ENCODE peak calls at places on chromosomes 2 and 18, in ten cellular contexts. O is HFF-Myc; B is choroid plexus epithelial cell; Q is mammary epithelial cell; S is mucosa of descending colon; M is BE2C; C is SK-N-SH; R is right atrium auricular region; J is CD8-positive, alpha-beta T cell; I is heart left ventricle. D is an unnamed sample.

GRCh38 chr2:25270061-25270460 is 71.7 kb downstream of the DNMT3A start:
- DNase-seq in O (no peak), B (no peak), Q (no peak), S (no peak), M (no peak), C (no peak), R (no peak), J (no peak), I (no peak), D (no peak)

GRCh38 chr2:109531221-109531620 is 82.5 kb downstream of the SEPTIN10 start:
- DNase-seq in O (no peak), B (no peak), Q (no peak), S (no peak), M (no peak), C (no peak), R (no peak), J (no peak), I (peak), D (no peak)

GRCh38 chr2:241199897-241200821 is 11.7 kb downstream of the ANO7 start:
- DNase-seq in O (no peak), B (no peak), Q (no peak), S (no peak), M (no peak), C (no peak), R (no peak), J (no peak), I (no peak), D (no peak)

GRCh38 chr2:113150258-113150601 is 22.8 kb downstream of the IL1RN start:
- DNase-seq in O (no peak), B (no peak), Q (no peak), S (no peak), M (no peak), C (no peak), R (no peak), J (no peak), I (no peak), D (no peak)

GRCh38 chr18:76447268-76447890 is 47.7 kb downstream of the ZNF516 start:
- DNase-seq in O (no peak), B (no peak), Q (no peak), S (no peak), M (no peak), C (no peak), R (no peak), J (no peak), I (no peak), D (no peak)

GRCh38 chr2:58620127-58620526 is 379.0 kb upstream of the FANCL start:
- DNase-seq in O (no peak), B (peak), Q (peak), S (no peak), M (no peak), C (no peak), R (no peak), J (no peak), I (no peak), D (no peak)

GRCh38 chr18:79576686-79577351 is 102.8 kb upstream of the CTDP1 start:
- DNase-seq in O (no peak), B (peak), Q (no peak), S (peak), M (no peak), C (no peak), R (no peak), J (no peak), I (peak), D (peak)

GRCh38 chr18:41845563-41845962 is 109.5 kb upstream of the PIK3C3 start:
- DNase-seq in O (no peak), B (no peak), Q (no peak), S (no peak), M (no peak), C (no peak), R (no peak), J (no peak), I (no peak), D (no peak)

GRCh38 chr2:191218292-191218898 is 26.8 kb upstream of the MYO1B start:
- DNase-seq in O (no peak), B (peak), Q (peak), S (no peak), M (peak), C (peak), R (no peak), J (peak), I (peak), D (peak)

GRCh38 chr2:14715600-14715999 is 83.1 kb downstream of the LRATD1 start:
- DNase-seq in O (no peak), B (no peak), Q (no peak), S (no peak), M (no peak), C (no peak), R (no peak), J (no peak), I (no peak), D (no peak)

GRCh38 chr2:203678971-203679370 is 27.5 kb upstream of the CD28 start:
- DNase-seq in O (no peak), B (no peak), Q (peak), S (no peak), M (no peak), C (no peak), R (no peak), J (no peak), I (no peak), D (peak)

GRCh38 chr2:234133004-234133403 is 82.5 kb downstream of the SPP2 start:
- DNase-seq in O (peak), B (no peak), Q (peak), S (no peak), M (no peak), C (no peak), R (no peak), J (no peak), I (no peak), D (peak)

GRCh38 chr2:111944536-111945210 is 46.3 kb downstream of the MERTK start:
- DNase-seq in O (no peak), B (no peak), Q (no peak), S (no peak), M (no peak), C (no peak), R (no peak), J (no peak), I (no peak), D (no peak)

GRCh38 chr18:48605408-48605845 is 66.6 kb downstream of the CTIF start:
- DNase-seq in O (no peak), B (peak), Q (no peak), S (no peak), M (peak), C (peak), R (no peak), J (no peak), I (no peak), D (peak)

GRCh38 chr18:35042389-35043066 is 1.3 kb downstream of the MAPRE2 start:
- DNase-seq in O (no peak), B (peak), Q (no peak), S (no peak), M (no peak), C (no peak), R (no peak), J (no peak), I (no peak), D (no peak)

GRCh38 chr2:23366720-23367119 is 18.3 kb upstream of the KLHL29 start:
- DNase-seq in O (no peak), B (no peak), Q (no peak), S (no peak), M (no peak), C (no peak), R (no peak), J (no peak), I (no peak), D (no peak)

GRCh38 chr2:217992061-217992460 is 10.7 kb downstream of the TNS1 start:
- DNase-seq in O (no peak), B (no peak), Q (no peak), S (peak), M (peak), C (no peak), R (no peak), J (no peak), I (no peak), D (no peak)

GRCh38 chr2:133264951-133265949 is 303.0 kb downstream of the NCKAP5 start:
- DNase-seq in O (no peak), B (no peak), Q (no peak), S (peak), M (peak), C (peak), R (no peak), J (no peak), I (peak), D (no peak)

GRCh38 chr2:97656905-97657587 is 6.8 kb downstream of the ACTR1B start:
- DNase-seq in O (no peak), B (no peak), Q (no peak), S (no peak), M (no peak), C (no peak), R (no peak), J (no peak), I (no peak), D (no peak)

GRCh38 chr2:226873051-226873620 is 37.3 kb downstream of the RHBDD1 start:
- DNase-seq in O (peak), B (peak), Q (no peak), S (no peak), M (no peak), C (no peak), R (no peak), J (no peak), I (no peak), D (peak)

GRCh38 chr2:231687133-231687852 is 21.0 kb upstream of the PTMA start:
- DNase-seq in O (no peak), B (peak), Q (no peak), S (peak), M (peak), C (peak), R (no peak), J (peak), I (peak), D (peak)

GRCh38 chr2:120442923-120443571 is 97.1 kb downstream of the INHBB start:
- DNase-seq in O (no peak), B (no peak), Q (no peak), S (peak), M (no peak), C (no peak), R (no peak), J (no peak), I (no peak), D (no peak)

GRCh38 chr2:195029804-195030654 is 627.0 kb upstream of the SLC39A10 start:
- DNase-seq in O (no peak), B (no peak), Q (no peak), S (no peak), M (no peak), C (no peak), R (no peak), J (no peak), I (no peak), D (no peak)

GRCh38 chr2:99066602-99067001 is 74.9 kb upstream of the C2orf15 start:
- DNase-seq in O (peak), B (peak), Q (peak), S (no peak), M (no peak), C (peak), R (no peak), J (no peak), I (no peak), D (peak)

GRCh38 chr2:80256396-80257167 is 48.0 kb downstream of the LRRTM1 start:
- DNase-seq in O (peak), B (no peak), Q (no peak), S (no peak), M (peak), C (peak), R (no peak), J (no peak), I (no peak), D (no peak)

GRCh38 chr18:54192415-54192814 is 32.1 kb downstream of the MBD2 start:
- DNase-seq in O (no peak), B (no peak), Q (no peak), S (no peak), M (no peak), C (no peak), R (no peak), J (no peak), I (no peak), D (no peak)

GRCh38 chr2:101699191-101699938 is 1.9 kb downstream of the MAP4K4 start:
- DNase-seq in O (no peak), B (no peak), Q (no peak), S (no peak), M (no peak), C (no peak), R (no peak), J (no peak), I (no peak), D (peak)

GRCh38 chr18:23406271-23406787 is 46.8 kb upstream of the RIOK3 start:
- DNase-seq in O (no peak), B (peak), Q (peak), S (no peak), M (no peak), C (no peak), R (no peak), J (no peak), I (no peak), D (peak)

GRCh38 chr18:7272268-7273049 is 41.6 kb downstream of the LRRC30 start:
- DNase-seq in O (peak), B (peak), Q (peak), S (peak), M (no peak), C (peak), R (peak), J (no peak), I (peak), D (peak)

GRCh38 chr2:72543527-72544216 is 282.2 kb downstream of the EXOC6B start:
- DNase-seq in O (no peak), B (no peak), Q (no peak), S (no peak), M (no peak), C (no peak), R (no peak), J (no peak), I (no peak), D (no peak)

GRCh38 chr2:88350641-88351601 is 101.6 kb downstream of the FOXI3 start:
- DNase-seq in O (peak), B (peak), Q (peak), S (peak), M (peak), C (peak), R (no peak), J (peak), I (peak), D (no peak)

GRCh38 chr2:241443486-241444223 is 64.7 kb downstream of the STK25 start:
- DNase-seq in O (peak), B (peak), Q (peak), S (peak), M (peak), C (peak), R (no peak), J (peak), I (no peak), D (peak)

GRCh38 chr2:239321596-239322413 is 79.0 kb downstream of the HDAC4 start:
- DNase-seq in O (no peak), B (no peak), Q (no peak), S (no peak), M (peak), C (peak), R (no peak), J (peak), I (no peak), D (no peak)

GRCh38 chr18:51516478-51517038 is 319.1 kb upstream of the MEX3C start:
- DNase-seq in O (no peak), B (no peak), Q (no peak), S (no peak), M (no peak), C (no peak), R (no peak), J (no peak), I (no peak), D (no peak)

GRCh38 chr2:194383404-194383803 is 1273.6 kb upstream of the SLC39A10 start:
- DNase-seq in O (peak), B (peak), Q (peak), S (no peak), M (no peak), C (no peak), R (no peak), J (no peak), I (no peak), D (peak)

GRCh38 chr2:219828127-219828526 is 200.7 kb downstream of the SLC4A3 start:
- DNase-seq in O (no peak), B (no peak), Q (no peak), S (no peak), M (no peak), C (no peak), R (no peak), J (no peak), I (no peak), D (no peak)

GRCh38 chr2:219832904-219833303 is 205.5 kb downstream of the SLC4A3 start:
- DNase-seq in O (no peak), B (no peak), Q (no peak), S (no peak), M (no peak), C (no peak), R (peak), J (no peak), I (no peak), D (no peak)

GRCh38 chr2:219829968-219830738 is 202.7 kb downstream of the SLC4A3 start:
- DNase-seq in O (no peak), B (no peak), Q (no peak), S (no peak), M (no peak), C (no peak), R (peak), J (no peak), I (no peak), D (no peak)

GRCh38 chr2:219835493-219835892 is 208.1 kb downstream of the SLC4A3 start:
- DNase-seq in O (no peak), B (no peak), Q (no peak), S (no peak), M (no peak), C (no peak), R (peak), J (no peak), I (no peak), D (no peak)

GRCh38 chr2:219831957-219832356 is 204.5 kb downstream of the SLC4A3 start:
- DNase-seq in O (no peak), B (no peak), Q (no peak), S (no peak), M (no peak), C (no peak), R (peak), J (no peak), I (no peak), D (no peak)
- H3K4me3 ChIP-seq in O (no peak), B (no peak), Q (no peak), S (no peak), M (no peak), C (no peak), R (no peak), J (no peak), I (no peak), D (no peak)

GRCh38 chr18:40698129-40698528 is 1256.9 kb upstream of the PIK3C3 start:
- DNase-seq in O (no peak), B (no peak), Q (no peak), S (no peak), M (no peak), C (no peak), R (no peak), J (no peak), I (no peak), D (no peak)
- TF ChIP-seq CTCF in O (no peak), B (no peak), Q (no peak), S (no peak), M (no peak), C (no peak), R (no peak), J (no peak), I (no peak), D (no peak)

DNA sequence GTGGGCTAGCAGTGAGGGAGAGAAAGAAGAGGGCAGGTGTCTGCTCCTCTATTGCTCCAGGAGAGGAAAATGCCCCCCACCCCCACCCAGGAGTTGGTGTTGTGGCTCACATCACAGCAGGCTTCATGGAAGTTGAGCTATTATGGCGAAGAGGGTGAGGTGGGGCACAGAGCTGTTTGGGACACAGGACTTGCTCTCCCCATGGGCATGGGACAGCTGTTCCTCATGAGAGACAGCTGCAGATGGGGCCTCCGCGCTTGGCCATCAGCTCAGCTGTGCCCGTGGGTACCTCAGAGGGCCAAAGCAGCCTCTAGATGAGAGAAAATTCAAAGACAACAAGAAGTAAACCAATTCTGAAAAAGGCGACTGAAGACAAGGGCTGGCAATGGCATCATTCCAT is 136.3 kb downstream of the BCL2 start:
- DNase-seq in O (no peak), B (no peak), Q (no peak), S (peak), M (no peak), C (no peak), R (no peak), J (no peak), I (no peak), D (no peak)
- H3K4me3 ChIP-seq in O (no peak), B (no peak), Q (no peak), S (no peak), M (no peak), C (no peak), R (no peak), J (no peak), I (no peak), D (no peak)

GRCh38 chr18:13243363-13243762 is 24.8 kb downstream of the LDLRAD4 start:
- DNase-seq in O (no peak), B (no peak), Q (no peak), S (no peak), M (no peak), C (no peak), R (no peak), J (no peak), I (no peak), D (no peak)
- TF ChIP-seq CTCF in O (no peak), B (no peak), Q (no peak), S (no peak), M (no peak), C (no peak), R (no peak), J (no peak), I (no peak), D (no peak)

DNA sequence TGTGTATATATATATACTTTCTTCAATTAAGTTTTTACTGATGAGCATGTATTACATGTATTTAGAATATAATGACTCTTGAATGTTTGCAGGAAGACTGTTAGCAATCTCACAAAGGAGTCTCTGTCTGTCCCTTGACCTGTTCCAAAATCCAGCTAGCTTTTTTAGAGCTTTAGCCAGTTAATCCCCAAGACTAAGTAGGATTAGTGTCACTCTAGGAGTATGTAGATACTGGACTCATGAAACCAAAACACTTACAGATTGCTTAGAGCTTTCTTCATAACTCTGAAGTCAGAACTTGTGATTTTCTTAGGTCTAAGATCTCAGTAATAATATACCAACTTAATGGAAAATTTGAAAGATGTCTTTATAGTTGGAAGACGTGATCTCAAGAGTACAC is 2.2 kb downstream of the UBXN4 start:
- DNase-seq in O (no peak), B (no peak), Q (no peak), S (no peak), M (no peak), C (no peak), R (no peak), J (no peak), I (no peak), D (peak)
- H3K4me3 ChIP-seq in O (peak), B (peak), Q (peak), S (no peak), M (peak), C (peak), R (no peak), J (no peak), I (no peak), D (peak)

D was measured in astrocyte of the spinal cord.